ENCODE peak calls at places on chromosomes 16 and 17, in seven cellular contexts. X is ovary, M is thyroid gland, Y is thoracic aorta, H is tibial nerve, B is fibroblast of lung, F is brain microvascular endothelial cell. D is an unnamed sample.
A peak's percentile ranks its signal among the peaks of the same experiment; 100 is the strongest.

GRCh38 chr16:14436410-14436955 is 193.6 kb downstream of the PARN start:
- DNase-seq in H (no peak), B (no peak), F (no peak), Y (no peak), M (no peak), X (no peak), D (no peak)

GRCh38 chr16:18932243-18932997 is 6.2 kb upstream of the SMG1 start:
- DNase-seq in F (peak; percentile 16), X (no peak), B (peak; percentile 74), H (no peak), M (peak; percentile 81), Y (peak; percentile 9), D (no peak)

GRCh38 chr16:23901178-23902131 is 65.7 kb downstream of the PRKCB start:
- DNase-seq in X (no peak), F (no peak), M (no peak), H (no peak), B (no peak), Y (no peak), D (no peak)

GRCh38 chr16:23914935-23915549 is 79.3 kb downstream of the PRKCB start:
- DNase-seq in M (no peak), X (no peak), B (no peak), H (no peak), Y (no peak), F (no peak), D (no peak)

GRCh38 chr17:57534863-57535651 is 210.0 kb downstream of the CCDC182 start:
- DNase-seq in H (no peak), M (peak; percentile 36), X (no peak), F (no peak), B (no peak), Y (no peak), D (no peak)

GRCh38 chr17:73142763-73143395 is 21.9 kb upstream of the SSTR2 start:
- DNase-seq in Y (no peak), B (peak; percentile 46), H (no peak), X (no peak), M (no peak), F (peak; percentile 43), D (no peak)

GRCh38 chr17:17445925-17446665 is 30.7 kb upstream of the MED9 start:
- DNase-seq in X (no peak), Y (no peak), M (peak; percentile 29), H (peak; percentile 72), F (peak; percentile 92), B (peak; percentile 96), D (peak; percentile 97)

GRCh38 chr16:75256059-75256870 is 4.8 kb upstream of the BCAR1 start:
- DNase-seq in Y (no peak), M (peak; percentile 80), H (no peak), X (no peak), F (no peak), B (no peak), D (no peak)

GRCh38 chr16:67833035-67833417 is 9.1 kb upstream of the THAP11 start:
- DNase-seq in H (no peak), F (peak; percentile 60), B (peak; percentile 77), X (no peak), M (no peak), Y (no peak), D (no peak)

GRCh38 chr16:72434159-72434558 is 262.2 kb upstream of the PMFBP1 start:
- DNase-seq in X (no peak), M (no peak), F (no peak), B (peak; percentile 58), Y (no peak), H (no peak), D (no peak)

GRCh38 chr16:19809121-19809635 is 75.5 kb downstream of the GPRC5B start:
- DNase-seq in Y (no peak), H (no peak), B (peak; percentile 65), M (peak; percentile 20), X (no peak), F (no peak), D (no peak)

GRCh38 chr17:10026786-10027046 is 121.6 kb upstream of the RCVRN start:
- DNase-seq in M (no peak), Y (no peak), X (no peak), B (no peak), H (no peak), F (no peak), D (no peak)

GRCh38 chr17:57270801-57271245 is 14.5 kb downstream of the MSI2 start:
- DNase-seq in M (no peak), F (no peak), X (no peak), Y (no peak), H (no peak), B (no peak), D (no peak)

GRCh38 chr17:30095507-30096244 is 20.9 kb upstream of the NSRP1 start:
- DNase-seq in F (peak; percentile 78), X (no peak), H (peak; percentile 47), Y (no peak), B (peak; percentile 80), M (peak; percentile 7), D (peak; percentile 50)

GRCh38 chr16:71929048-71929447 is 33.7 kb downstream of the IST1 start:
- DNase-seq in F (peak; percentile 67), X (no peak), M (no peak), B (peak; percentile 86), H (no peak), Y (no peak), D (peak; percentile 37)

GRCh38 chr17:65629234-65629690 is 67.8 kb upstream of the AXIN2 start:
- DNase-seq in X (no peak), B (peak; percentile 42), F (no peak), M (no peak), Y (no peak), H (no peak), D (no peak)

GRCh38 chr16:72501739-72502653 is 330.0 kb upstream of the PMFBP1 start:
- DNase-seq in F (peak; percentile 71), Y (peak; percentile 7), B (peak; percentile 71), M (peak; percentile 66), X (peak; percentile 27), H (peak; percentile 69), D (no peak)

GRCh38 chr17:7478276-7479138 is 924 bp downstream of the ZBTB4 start:
- DNase-seq in H (peak; percentile 52), B (peak; percentile 27), M (peak; percentile 64), Y (no peak), X (peak; percentile 55), F (no peak), D (no peak)

GRCh38 chr16:85947511-85948509 is 48.8 kb downstream of the IRF8 start:
- DNase-seq in F (no peak), B (no peak), Y (no peak), M (no peak), H (no peak), X (no peak), D (no peak)

GRCh38 chr16:89413811-89414585 is 76.4 kb downstream of the ANKRD11 start:
- DNase-seq in B (no peak), X (no peak), F (no peak), Y (no peak), M (no peak), H (no peak), D (no peak)

GRCh38 chr16:8634991-8635736 is 13.7 kb downstream of the METTL22 start:
- DNase-seq in M (no peak), X (no peak), F (peak; percentile 42), Y (no peak), H (no peak), B (peak; percentile 25), D (no peak)

GRCh38 chr17:58357312-58358297 is 5.6 kb upstream of the SUPT4H1 start:
- DNase-seq in M (no peak), H (no peak), X (no peak), B (no peak), F (no peak), Y (no peak), D (no peak)

GRCh38 chr17:50477976-50478375 is 684 bp upstream of the RSAD1 start:
- DNase-seq in H (no peak), F (no peak), B (no peak), X (no peak), M (no peak), Y (no peak), D (no peak)

GRCh38 chr17:50480854-50481490 is 2.3 kb downstream of the RSAD1 start:
- DNase-seq in H (no peak), Y (no peak), F (no peak), X (no peak), B (no peak), M (no peak), D (no peak)

GRCh38 chr17:50480142-50480764 is 1.6 kb downstream of the RSAD1 start:
- DNase-seq in M (no peak), H (no peak), B (no peak), F (no peak), Y (no peak), X (no peak), D (no peak)

GRCh38 chr17:50478391-50479361 is at the start of gene RSAD1:
- DNase-seq in F (peak; percentile 68), H (peak; percentile 65), B (peak; percentile 84), X (peak; percentile 87), Y (peak; percentile 17), M (peak; percentile 93), D (no peak)

GRCh38 chr17:50479522-50480141 is 972 bp downstream of the RSAD1 start:
- DNase-seq in B (peak; percentile 70), Y (no peak), F (peak; percentile 68), M (peak; percentile 88), H (peak; percentile 59), X (peak; percentile 71), D (no peak)
- TF ChIP-seq CTCF in B (peak; percentile 60), Y (peak; percentile 57), F (peak; percentile 74), M (peak; percentile 65), H (peak; percentile 41), X (peak; percentile 31), D (peak; percentile 66)

GRCh38 chr17:5583426-5584382 is 605 bp downstream of the NLRP1 start:
- DNase-seq in M (peak; percentile 75), F (no peak), B (no peak), X (no peak), Y (no peak), H (no peak), D (no peak)
- H3K4me3 ChIP-seq in M (peak overlapping the region; percentile 30), F (peak overlapping the region; percentile 44), B (peak overlapping the region; percentile 66), X (peak overlapping the region; percentile 43), Y (peak overlapping the region; percentile 82), H (peak overlapping the region; percentile 46), D (peak overlapping the region; percentile 50)

GRCh38 chr17:2275722-2276121 is 27.9 kb downstream of the SMG6 start:
- DNase-seq in X (no peak), M (no peak), B (no peak), F (no peak), H (no peak), Y (no peak), D (no peak)
- H3K27me3 ChIP-seq in X (no peaks in the 10 kb centered on the region), M (no peaks in the 10 kb centered on the region), B (no peaks in the 10 kb centered on the region), F (no peaks in the 10 kb centered on the region), H (no peaks in the 10 kb centered on the region), Y (no peaks in the 10 kb centered on the region), D (no peaks in the 10 kb centered on the region)

GRCh38 chr16:47061204-47061603 is 82.5 kb downstream of the NETO2 start:
- DNase-seq in Y (no peak), M (no peak), B (no peak), H (no peak), X (no peak), F (no peak), D (no peak)

GRCh38 chr16:47058295-47059086 is 85.0 kb upstream of the DNAJA2 start:
- DNase-seq in H (no peak), B (no peak), M (no peak), F (peak; percentile 12), X (no peak), Y (no peak), D (no peak)

GRCh38 chr16:47057631-47057996 is 84.1 kb upstream of the DNAJA2 start:
- DNase-seq in H (no peak), M (no peak), F (no peak), B (no peak), Y (no peak), X (no peak), D (no peak)

GRCh38 chr16:47060596-47060995 is 83.1 kb downstream of the NETO2 start:
- DNase-seq in B (no peak), F (no peak), H (no peak), X (no peak), Y (no peak), M (no peak), D (no peak)

GRCh38 chr16:47059991-47060390 is 83.8 kb downstream of the NETO2 start:
- DNase-seq in M (no peak), X (no peak), F (no peak), Y (no peak), H (no peak), B (no peak), D (no peak)
- TF ChIP-seq CTCF in M (no peak), X (no peak), F (peak; percentile 5), Y (no peak), H (no peak), B (no peak), D (no peak)